ENCODE peak calls at places on chromosomes 4 and X, in nine cellular contexts. Q is fibroblast of mammary gland, H is GM03348, N is activated gamma-delta T cell, V is GM23338, F is cardiac muscle cell, R is EL, C is non-pigmented ciliary epithelial cell, L is ureter. D is an unnamed sample.

GRCh38 chrX:118116308-118117068 is at the start of gene KLHL13:
- DNase-seq in C (no peak), H (peak), Q (peak), L (peak), V (peak), R (peak), F (peak), N (no peak), D (no peak)

GRCh38 chr4:125316781-125317525 is 2.2 kb downstream of the FAT4 start:
- DNase-seq in V (peak), R (peak), F (peak), Q (peak), C (no peak), L (no peak), H (peak), N (peak), D (peak)

GRCh38 chrX:53440631-53441517 is 6.7 kb upstream of the HSD17B10 start:
- DNase-seq in R (peak), H (peak), F (peak), C (no peak), Q (peak), N (no peak), V (peak), L (peak), D (peak)

GRCh38 chr4:38011484-38012162 is 51.4 kb downstream of the PTTG2 start:
- DNase-seq in C (no peak), R (no peak), Q (no peak), H (no peak), F (no peak), V (no peak), L (no peak), N (no peak), D (no peak)

GRCh38 chr4:123986268-123986798 is 589.7 kb downstream of the SPRY1 start:
- DNase-seq in H (peak), R (peak), C (peak), V (no peak), N (no peak), L (no peak), Q (peak), F (peak), D (peak)

GRCh38 chrX:10496345-10496965 is 123.9 kb downstream of the MID1 start:
- DNase-seq in H (peak), L (no peak), R (peak), N (no peak), C (peak), V (no peak), Q (peak), F (peak), D (peak)

GRCh38 chr4:25505637-25505991 is 128.6 kb downstream of the ANAPC4 start:
- DNase-seq in Q (no peak), F (no peak), H (no peak), V (peak), R (no peak), L (no peak), C (no peak), N (no peak), D (no peak)

GRCh38 chr4:81648576-81649272 is 177.0 kb upstream of the RASGEF1B start:
- DNase-seq in Q (no peak), L (no peak), C (no peak), N (no peak), F (peak), H (no peak), R (no peak), V (no peak), D (no peak)

GRCh38 chr4:75605928-75606327 is 24.4 kb downstream of the CDKL2 start:
- DNase-seq in L (no peak), H (no peak), V (no peak), F (no peak), C (no peak), Q (no peak), R (peak), N (no peak), D (no peak)

GRCh38 chr4:128225148-128225547 is 62.5 kb downstream of the PGRMC2 start:
- DNase-seq in Q (peak), F (peak), C (peak), R (peak), N (no peak), H (peak), L (no peak), V (no peak), D (peak)

GRCh38 chrX:127459784-127460183 is 592.4 kb downstream of the ACTRT1 start:
- DNase-seq in C (no peak), N (no peak), F (no peak), H (no peak), L (no peak), R (no peak), Q (no peak), V (peak), D (no peak)

GRCh38 chrX:72715546-72715945 is 1.4 kb upstream of the PHKA1 start:
- DNase-seq in R (no peak), V (no peak), N (no peak), C (no peak), H (no peak), L (no peak), Q (no peak), F (no peak), D (no peak)

GRCh38 chrX:96683997-96684338 is 674 bp upstream of the DIAPH2 start:
- DNase-seq in H (no peak), Q (peak), L (no peak), V (no peak), C (no peak), R (no peak), N (no peak), F (peak), D (no peak)

GRCh38 chrX:21373637-21374162 is 518 bp upstream of the CNKSR2 start:
- DNase-seq in C (no peak), V (peak), Q (no peak), R (no peak), L (no peak), N (peak), F (no peak), H (peak), D (no peak)

GRCh38 chr4:142408003-142408441 is 438.1 kb downstream of the INPP4B start:
- DNase-seq in N (no peak), C (no peak), R (peak), F (peak), H (peak), V (peak), Q (peak), L (no peak), D (peak)

GRCh38 chrX:68462653-68463052 is 29.4 kb upstream of the OPHN1 start:
- DNase-seq in V (peak), H (no peak), C (no peak), F (peak), N (no peak), Q (peak), L (no peak), R (peak), D (peak)